ENCODE peak calls at places on chromosomes 16 and 17, in five cellular contexts. One of them, this sample, is unnamed.
A peak's percentile ranks its signal among the peaks of the same experiment; 100 is the strongest.

GRCh38 chr16:57472665-57473060 is 10.2 kb downstream of the POLR2C start:
- DNase-seq in GM12878: no peak
- DNase-seq in H1: no peak
- DNase-seq in K562: no peak
- DNase-seq in HepG2: no peak
- DNase-seq in this sample: no peak

GRCh38 chr17:59067756-59068155 is 38.9 kb downstream of the TRIM37 start:
- DNase-seq in GM12878: peak; percentile 11
- DNase-seq in H1: no peak
- DNase-seq in K562: no peak
- DNase-seq in HepG2: no peak
- DNase-seq in this sample: no peak

GRCh38 chr16:79698341-79698753 is 97.8 kb upstream of the MAF start:
- DNase-seq in GM12878: no peak
- DNase-seq in H1: no peak
- DNase-seq in K562: no peak
- DNase-seq in HepG2: no peak
- DNase-seq in this sample: no peak

GRCh38 chr16:69709456-69710084 is 16.8 kb downstream of the NQO1 start:
- DNase-seq in GM12878: peak; percentile 15
- DNase-seq in H1: no peak
- DNase-seq in K562: peak; percentile 45
- DNase-seq in HepG2: peak; percentile 81
- DNase-seq in this sample: peak; percentile 52

GRCh38 chr17:44636562-44636961 is 19.7 kb upstream of the MEIOC start:
- DNase-seq in GM12878: no peak
- DNase-seq in H1: no peak
- DNase-seq in K562: no peak
- DNase-seq in HepG2: peak; percentile 16
- DNase-seq in this sample: peak; percentile 13

GRCh38 chr17:44546711-44547606 is 10.3 kb upstream of the FZD2 start:
- DNase-seq in GM12878: no peak
- DNase-seq in H1: no peak
- DNase-seq in K562: peak; percentile 66
- DNase-seq in HepG2: no peak
- DNase-seq in this sample: no peak

GRCh38 chr16:25625620-25626019 is 66.1 kb upstream of the HS3ST4 start:
- DNase-seq in GM12878: no peak
- DNase-seq in H1: no peak
- DNase-seq in K562: no peak
- DNase-seq in HepG2: peak; percentile 28
- DNase-seq in this sample: no peak

GRCh38 chr16:1820096-1820972 is 6.3 kb downstream of the HAGH start:
- DNase-seq in GM12878: no peak
- DNase-seq in H1: no peak
- DNase-seq in K562: no peak
- DNase-seq in HepG2: no peak
- DNase-seq in this sample: no peak

GRCh38 chr16:77376358-77376757 is 58.5 kb downstream of the ADAMTS18 start:
- DNase-seq in GM12878: no peak
- DNase-seq in H1: no peak
- DNase-seq in K562: no peak
- DNase-seq in HepG2: no peak
- DNase-seq in this sample: no peak

GRCh38 chr16:17273142-17273561 is 197.6 kb downstream of the XYLT1 start:
- DNase-seq in GM12878: no peak
- DNase-seq in H1: no peak
- DNase-seq in K562: no peak
- DNase-seq in HepG2: peak; percentile 35
- DNase-seq in this sample: peak; percentile 69

GRCh38 chr17:74430706-74431567 is 951 bp upstream of the GPRC5C start:
- DNase-seq in GM12878: peak; percentile 26
- DNase-seq in H1: no peak
- DNase-seq in K562: peak; percentile 63
- DNase-seq in HepG2: peak; percentile 95
- DNase-seq in this sample: peak; percentile 40

GRCh38 chr16:69465083-69465721 is 40.8 kb downstream of the CYB5B start:
- DNase-seq in GM12878: peak; percentile 59
- DNase-seq in H1: no peak
- DNase-seq in K562: no peak
- DNase-seq in HepG2: peak; percentile 45
- DNase-seq in this sample: no peak

GRCh38 chr16:49023095-49023494 is 258.5 kb downstream of the CBLN1 start:
- DNase-seq in GM12878: no peak
- DNase-seq in H1: no peak
- DNase-seq in K562: no peak
- DNase-seq in HepG2: no peak
- DNase-seq in this sample: peak; percentile 36

GRCh38 chr17:45293413-45294211 is 23.2 kb downstream of the MAP3K14 start:
- DNase-seq in GM12878: no peak
- DNase-seq in H1: no peak
- DNase-seq in K562: peak; percentile 28
- DNase-seq in HepG2: peak; percentile 58
- DNase-seq in this sample: peak; percentile 65

GRCh38 chr16:29663829-29664132 is 734 bp downstream of the SPN start:
- DNase-seq in GM12878: no peak
- DNase-seq in H1: no peak
- DNase-seq in K562: no peak
- DNase-seq in HepG2: no peak
- DNase-seq in this sample: no peak

GRCh38 chr17:38461683-38462082 is 33.4 kb downstream of the ARHGAP23 start:
- DNase-seq in GM12878: no peak
- DNase-seq in H1: no peak
- DNase-seq in K562: no peak
- DNase-seq in HepG2: no peak
- DNase-seq in this sample: no peak

GRCh38 chr16:82072313-82072712 is 37.3 kb downstream of the HSD17B2 start:
- DNase-seq in GM12878: no peak
- DNase-seq in H1: no peak
- DNase-seq in K562: no peak
- DNase-seq in HepG2: no peak
- DNase-seq in this sample: no peak

GRCh38 chr16:71626858-71627213 is 852 bp downstream of the MARVELD3 start:
- DNase-seq in GM12878: no peak
- DNase-seq in H1: no peak
- DNase-seq in K562: peak; percentile 53
- DNase-seq in HepG2: no peak
- DNase-seq in this sample: peak; percentile 56

DNA sequence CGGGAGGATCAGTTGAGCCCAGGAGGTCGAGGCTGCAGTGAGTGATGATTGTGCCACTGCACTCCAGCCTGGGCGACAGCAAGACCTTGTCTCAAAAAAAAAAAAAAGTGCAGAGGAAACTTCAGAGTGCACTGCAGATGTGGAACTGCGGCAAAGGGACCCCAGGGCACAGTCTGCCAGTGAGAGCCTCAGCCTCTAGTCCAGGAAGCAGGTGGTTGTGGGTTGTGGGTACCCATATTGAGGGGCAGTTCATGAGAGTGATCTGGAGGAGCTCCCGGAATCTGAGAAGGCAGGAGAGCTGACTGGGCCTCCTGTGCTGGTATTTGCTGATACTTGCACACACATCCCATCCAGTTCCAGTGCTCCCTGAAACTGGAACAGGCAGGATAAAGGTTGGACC is 13.1 kb downstream of the FOXN1 start:
- DNase-seq in GM12878: no peak
- DNase-seq in H1: no peak
- DNase-seq in K562: no peak
- DNase-seq in HepG2: no peak
- DNase-seq in this sample: no peak
- H3K27ac ChIP-seq in GM12878: no peak overlapping the region
- H3K27ac ChIP-seq in H1: no peak overlapping the region
- H3K27ac ChIP-seq in K562: no peak overlapping the region
- H3K27ac ChIP-seq in HepG2: no peak overlapping the region
- H3K27ac ChIP-seq in this sample: no peak overlapping the region

GRCh38 chr16:9971907-9972306 is 210.3 kb downstream of the GRIN2A start:
- DNase-seq in GM12878: no peak
- DNase-seq in H1: no peak
- DNase-seq in K562: no peak
- DNase-seq in HepG2: no peak
- DNase-seq in this sample: no peak
- TF ChIP-seq SP1 in GM12878: no peak
- TF ChIP-seq SP1 in H1: no peak
- TF ChIP-seq SP1 in K562: no peak
- TF ChIP-seq SP1 in HepG2: no peak
- TF ChIP-seq SP1 in this sample: no peak

GRCh38 chr17:36529121-36529520 is 5.5 kb downstream of the MYO19 start:
- DNase-seq in GM12878: no peak
- DNase-seq in H1: no peak
- DNase-seq in K562: peak; percentile 19
- DNase-seq in HepG2: no peak
- DNase-seq in this sample: no peak
- H3K4me1 ChIP-seq in GM12878: peaks cover 9% of the 10 kb centered on the region
- H3K4me1 ChIP-seq in H1: peaks cover 5% of the 10 kb centered on the region
- H3K4me1 ChIP-seq in K562: peaks cover 17% of the 10 kb centered on the region
- H3K4me1 ChIP-seq in HepG2: peaks cover 20% of the 10 kb centered on the region
- H3K4me1 ChIP-seq in this sample: peaks cover 8% of the 10 kb centered on the region

GRCh38 chr17:20051624-20052023 is 42.5 kb downstream of the SPECC1 start:
- DNase-seq in GM12878: no peak
- DNase-seq in H1: no peak
- DNase-seq in K562: no peak
- DNase-seq in HepG2: no peak
- DNase-seq in this sample: no peak

GRCh38 chr17:20053343-20053964 is 44.3 kb downstream of the SPECC1 start:
- DNase-seq in GM12878: no peak
- DNase-seq in H1: no peak
- DNase-seq in K562: no peak
- DNase-seq in HepG2: no peak
- DNase-seq in this sample: no peak
- H3K27ac ChIP-seq in GM12878: no peak overlapping the region
- H3K27ac ChIP-seq in H1: no peak overlapping the region
- H3K27ac ChIP-seq in K562: no peak overlapping the region
- H3K27ac ChIP-seq in HepG2: no peak overlapping the region
- H3K27ac ChIP-seq in this sample: no peak overlapping the region

GRCh38 chr17:46940692-46941404 is 17.9 kb downstream of the GOSR2 start:
- DNase-seq in GM12878: no peak
- DNase-seq in H1: peak; percentile 56
- DNase-seq in K562: peak; percentile 82
- DNase-seq in HepG2: peak; percentile 85
- DNase-seq in this sample: peak; percentile 66

GRCh38 chr17:46943511-46944393 is 20.8 kb downstream of the GOSR2 start:
- DNase-seq in GM12878: no peak
- DNase-seq in H1: no peak
- DNase-seq in K562: peak; percentile 37
- DNase-seq in HepG2: peak; percentile 92
- DNase-seq in this sample: no peak

GRCh38 chr17:46944931-46945330 is 22.0 kb downstream of the GOSR2 start:
- DNase-seq in GM12878: no peak
- DNase-seq in H1: no peak
- DNase-seq in K562: no peak
- DNase-seq in HepG2: no peak
- DNase-seq in this sample: no peak

GRCh38 chr17:46943218-46943510 is 20.2 kb downstream of the GOSR2 start:
- DNase-seq in GM12878: no peak
- DNase-seq in H1: no peak
- DNase-seq in K562: no peak
- DNase-seq in HepG2: no peak
- DNase-seq in this sample: no peak

DNA sequence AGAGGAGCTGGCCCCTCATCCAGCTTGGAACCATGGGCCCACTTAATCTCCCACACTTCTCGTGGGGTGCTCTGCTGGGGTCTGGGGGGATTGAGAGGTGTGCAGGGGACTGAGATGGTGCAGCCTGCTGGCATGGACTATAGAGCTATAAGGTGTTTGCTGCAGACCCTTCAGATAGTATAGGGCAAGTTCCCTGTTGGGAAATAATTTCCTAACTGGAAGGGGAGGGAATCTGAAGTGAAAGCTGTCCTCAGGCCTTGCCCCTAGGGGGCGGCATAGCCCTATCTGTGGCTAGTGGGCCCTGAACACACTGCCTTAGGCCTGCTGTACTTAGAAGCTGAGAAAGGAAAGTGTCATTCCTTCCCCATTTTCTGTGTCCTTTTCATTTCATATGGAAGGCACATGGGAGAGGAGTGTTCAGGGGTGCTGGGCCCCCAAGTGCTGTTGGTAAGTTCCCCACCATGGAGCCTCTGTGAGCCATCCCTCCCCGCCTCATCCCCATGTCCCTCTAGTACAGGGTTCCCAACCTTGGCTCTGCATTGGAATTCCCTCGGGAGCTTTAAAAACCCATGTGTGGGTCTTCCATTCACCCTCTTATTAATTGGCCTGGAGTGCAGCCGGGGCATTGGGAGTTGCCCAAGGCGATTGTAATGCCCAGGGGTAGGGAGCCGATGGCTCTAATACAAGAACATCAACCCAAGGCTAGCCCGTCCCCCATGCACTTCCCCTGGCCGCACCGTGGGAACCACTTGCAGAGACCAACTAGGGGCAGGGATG is 19.7 kb downstream of the GOSR2 start:
- DNase-seq in GM12878: no peak
- DNase-seq in H1: peak; percentile 66
- DNase-seq in K562: peak; percentile 81
- DNase-seq in HepG2: peak; percentile 82
- DNase-seq in this sample: peak; percentile 55
- TF ChIP-seq SP1 in GM12878: no peak
- TF ChIP-seq SP1 in H1: no peak
- TF ChIP-seq SP1 in K562: peak; percentile 21
- TF ChIP-seq SP1 in HepG2: no peak
- TF ChIP-seq SP1 in this sample: no peak

GRCh38 chr16:67454852-67455251 is 23.9 kb downstream of the HSD11B2 start:
- DNase-seq in GM12878: no peak
- DNase-seq in H1: no peak
- DNase-seq in K562: no peak
- DNase-seq in HepG2: no peak
- DNase-seq in this sample: no peak
- H3K4me1 ChIP-seq in GM12878: no peaks in the 10 kb centered on the region
- H3K4me1 ChIP-seq in H1: no peaks in the 10 kb centered on the region
- H3K4me1 ChIP-seq in K562: peaks cover 25% of the 10 kb centered on the region
- H3K4me1 ChIP-seq in HepG2: peaks cover 26% of the 10 kb centered on the region
- H3K4me1 ChIP-seq in this sample: no peaks in the 10 kb centered on the region

DNA sequence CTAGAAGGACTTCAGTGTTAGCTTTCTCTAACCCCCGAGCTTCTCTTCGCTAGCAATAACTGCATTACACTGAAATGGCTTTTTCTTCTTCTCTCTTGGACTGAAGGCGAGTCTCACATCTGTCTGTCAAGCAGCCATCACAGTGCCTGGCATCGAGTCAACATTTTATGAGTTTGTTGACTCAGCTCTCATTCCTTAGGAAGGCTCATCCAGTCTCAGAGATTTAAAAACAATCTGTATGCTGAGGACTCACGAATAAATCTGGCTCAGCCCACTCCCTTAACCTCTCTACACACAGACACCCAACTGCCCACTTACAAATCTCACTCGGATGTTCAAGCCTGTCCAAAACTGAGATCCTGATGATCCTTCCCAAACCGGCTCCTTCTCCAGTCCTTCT is 93.0 kb downstream of the ASIC2 start:
- DNase-seq in GM12878: no peak
- DNase-seq in H1: no peak
- DNase-seq in K562: no peak
- DNase-seq in HepG2: no peak
- DNase-seq in this sample: no peak
- H3K27ac ChIP-seq in GM12878: no peak overlapping the region
- H3K27ac ChIP-seq in H1: no peak overlapping the region
- H3K27ac ChIP-seq in K562: no peak overlapping the region
- H3K27ac ChIP-seq in HepG2: no peak overlapping the region
- H3K27ac ChIP-seq in this sample: no peak overlapping the region

DNA sequence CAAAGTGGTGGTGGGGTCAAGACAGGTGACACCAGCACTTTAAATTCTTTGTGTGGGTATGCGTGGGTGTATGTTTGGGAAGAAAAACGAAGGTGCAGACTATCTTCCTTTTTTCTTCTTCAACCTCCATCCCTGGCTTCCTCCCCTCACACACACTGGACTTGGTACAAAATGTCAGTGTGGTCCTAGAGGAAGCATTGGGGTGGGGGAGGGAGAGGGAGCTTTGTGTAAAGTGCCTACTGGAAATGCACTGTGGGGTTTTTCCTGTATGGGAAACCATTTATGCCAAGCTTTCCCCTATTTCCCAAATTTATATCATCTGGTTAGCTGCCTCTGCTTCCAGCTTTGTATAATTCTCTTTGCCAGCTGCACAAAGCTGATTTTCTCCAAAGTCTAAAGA is 44.4 kb downstream of the SLFN12L start:
- DNase-seq in GM12878: no peak
- DNase-seq in H1: no peak
- DNase-seq in K562: no peak
- DNase-seq in HepG2: no peak
- DNase-seq in this sample: no peak
- TF ChIP-seq SP1 in GM12878: no peak
- TF ChIP-seq SP1 in H1: peak; percentile 87
- TF ChIP-seq SP1 in K562: no peak
- TF ChIP-seq SP1 in HepG2: no peak
- TF ChIP-seq SP1 in this sample: no peak